ENCODE peak calls at places on chromosome 11, in nine cellular contexts. L is HFFc6; E is NCI-H1436; M is cardiac septum; K is stimulated activated CD8-positive, alpha-beta memory T cell treated with anti-CD3 and anti-CD28 coated beads, Interleukin-15, amount 100 ng/mL, for 24 hours; A is naive thymus-derived CD4-positive, alpha-beta T cell; Q is dorsolateral prefrontal cortex; X is activated T-helper 1 cell treated with anti-CD3 and anti-CD28 coated beads, Interleukin-2, amount 50 U/mL, for 16 hours; J is GM13977. O is an unnamed sample.

GRCh38 chr11:2177081-2177480 is 5.5 kb upstream of the TH start:
- DNase-seq in L (no peak), M (no peak), A (no peak), J (no peak), X (no peak), Q (no peak), E (no peak), K (no peak), O (no peak)

GRCh38 chr11:64084146-64084961 is 48.6 kb downstream of the FLRT1 start:
- DNase-seq in X (no peak), L (no peak), M (no peak), A (no peak), J (no peak), E (no peak), K (no peak), Q (no peak), O (no peak)

GRCh38 chr11:2779981-2780849 is 80.4 kb upstream of the KCNQ1OT1 start:
- DNase-seq in Q (peak; percentile 24), L (no peak), E (no peak), M (peak; percentile 75), J (no peak), X (no peak), A (no peak), K (no peak), O (no peak)

GRCh38 chr11:102810943-102811528 is 13.1 kb upstream of the MMP1 start:
- DNase-seq in K (no peak), X (no peak), J (no peak), E (no peak), Q (no peak), A (no peak), M (no peak), L (peak; percentile 36), O (peak; percentile 32)

GRCh38 chr11:57649826-57650738 is at the start of gene YPEL4:
- DNase-seq in M (no peak), X (peak; percentile 26), J (peak; percentile 49), A (peak; percentile 86), Q (peak; percentile 81), E (peak; percentile 21), L (peak; percentile 45), K (no peak), O (peak; percentile 72)

GRCh38 chr11:123061403-123062157 is at the start of gene HSPA8:
- DNase-seq in E (peak; percentile 72), J (no peak), A (peak; percentile 60), K (peak; percentile 44), M (peak; percentile 85), L (peak; percentile 68), Q (peak; percentile 72), X (peak; percentile 29), O (peak; percentile 75)

GRCh38 chr11:14357843-14358728 is 897 bp downstream of the RRAS2 start:
- DNase-seq in A (peak; percentile 14), L (peak; percentile 45), E (no peak), X (no peak), J (peak; percentile 48), K (peak; percentile 6), M (no peak), Q (no peak), O (peak; percentile 63)

GRCh38 chr11:3130269-3131071 is 34.6 kb downstream of the OSBPL5 start:
- DNase-seq in J (no peak), E (peak; percentile 26), M (peak; percentile 72), L (no peak), K (no peak), Q (peak; percentile 85), X (no peak), A (no peak), O (no peak)

GRCh38 chr11:119635776-119636175 is 93.2 kb downstream of the NECTIN1 start:
- DNase-seq in J (no peak), A (no peak), X (no peak), K (no peak), E (no peak), Q (no peak), M (no peak), L (no peak), O (no peak)

GRCh38 chr11:83150450-83150849 is 6.5 kb upstream of the PCF11 start:
- DNase-seq in J (no peak), Q (no peak), X (no peak), A (no peak), L (no peak), E (no peak), K (no peak), M (no peak), O (no peak)

GRCh38 chr11:75263944-75264349 is 23.4 kb downstream of the TPBGL start:
- DNase-seq in L (no peak), X (no peak), Q (peak; percentile 27), E (no peak), K (no peak), M (peak; percentile 88), J (no peak), A (no peak), O (no peak)

GRCh38 chr11:69391192-69392103 is 90.0 kb upstream of the LINC01488 start:
- DNase-seq in X (no peak), Q (no peak), E (no peak), J (no peak), K (no peak), M (no peak), L (no peak), A (no peak), O (no peak)

GRCh38 chr11:32109138-32109537 is 18.3 kb downstream of the RCN1 start:
- DNase-seq in K (no peak), J (no peak), X (no peak), L (no peak), M (no peak), Q (no peak), E (no peak), A (no peak), O (peak; percentile 92)

GRCh38 chr11:18265949-18266348 is at the start of gene SAA1:
- DNase-seq in E (no peak), X (no peak), A (no peak), J (no peak), L (no peak), K (no peak), Q (no peak), M (no peak), O (no peak)

GRCh38 chr11:80815752-80816453 is 1375.1 kb upstream of the TENM4 start:
- DNase-seq in J (peak; percentile 17), Q (no peak), E (no peak), M (no peak), L (no peak), X (no peak), A (no peak), K (no peak), O (no peak)

GRCh38 chr11:121895919-121896318 is 220.1 kb downstream of the BLID start:
- DNase-seq in M (no peak), K (no peak), J (no peak), E (no peak), Q (no peak), X (no peak), L (peak; percentile 78), A (no peak), O (no peak)

GRCh38 chr11:132595711-132596111 is 936.6 kb downstream of the OPCML start:
- DNase-seq in L (no peak), K (no peak), X (no peak), Q (no peak), M (no peak), E (no peak), J (no peak), A (no peak), O (no peak)

GRCh38 chr11:57174656-57175055 is 7.1 kb upstream of the LRRC55 start:
- DNase-seq in A (no peak), K (no peak), X (no peak), E (no peak), J (no peak), M (no peak), L (no peak), Q (no peak), O (no peak)

GRCh38 chr11:129251067-129251466 is 58.9 kb upstream of the ARHGAP32 start:
- DNase-seq in E (no peak), J (no peak), K (no peak), X (no peak), M (no peak), A (no peak), Q (no peak), L (peak; percentile 34), O (peak; percentile 28)

GRCh38 chr11:8692417-8692816 is 9.8 kb downstream of the RPL27A start:
- DNase-seq in X (no peak), L (no peak), K (no peak), M (no peak), E (no peak), J (no peak), Q (no peak), A (no peak), O (no peak)

GRCh38 chr11:129992161-129992944 is 10.3 kb downstream of the PRDM10 start:
- DNase-seq in L (peak; percentile 36), A (peak; percentile 55), X (no peak), J (peak; percentile 55), M (no peak), Q (no peak), E (peak; percentile 74), K (no peak), O (peak; percentile 46)

GRCh38 chr11:69659591-69659990 is 15.6 kb downstream of the LTO1 start:
- DNase-seq in E (no peak), K (no peak), Q (no peak), A (no peak), M (peak; percentile 33), X (no peak), J (no peak), L (no peak), O (no peak)

GRCh38 chr11:128341280-128341679 is 246.1 kb downstream of the ETS1 start:
- DNase-seq in Q (no peak), K (no peak), X (no peak), M (no peak), A (peak; percentile 84), J (no peak), E (no peak), L (no peak), O (no peak)

GRCh38 chr11:115959098-115959497 is 454.9 kb upstream of the CADM1 start:
- DNase-seq in X (no peak), A (no peak), J (no peak), K (no peak), M (no peak), E (peak; percentile 40), L (no peak), Q (no peak), O (no peak)

GRCh38 chr11:130550160-130550559 is 101.7 kb downstream of the ADAMTS15 start:
- DNase-seq in K (no peak), Q (no peak), L (no peak), A (no peak), X (no peak), J (no peak), M (no peak), E (no peak), O (no peak)

O was measured in H4.